ENCODE peak calls at places on chromosomes 12 and 14, in five cellular contexts. J is prostate gland, F is astrocyte, L is lower leg skin, H is kidney epithelial cell. Y is an unnamed sample.

GRCh38 chr12:128644664-128645296 is 179.0 kb downstream of the SLC15A4 start:
- DNase-seq in L (no peak), F (no peak), H (no peak), J (peak; percentile 7), Y (no peak)

GRCh38 chr12:3303410-3304136 is 187.4 kb upstream of the PRMT8 start:
- DNase-seq in H (no peak), L (no peak), J (no peak), F (no peak), Y (no peak)

GRCh38 chr14:91415794-91416743 is 1.6 kb downstream of the CCDC88C start:
- DNase-seq in L (no peak), H (peak; percentile 41), J (peak; percentile 41), F (no peak), Y (no peak)

GRCh38 chr12:44972746-44973421 is 78.0 kb downstream of the DBX2 start:
- DNase-seq in H (no peak), F (no peak), J (no peak), L (no peak), Y (peak; percentile 14)

GRCh38 chr14:54893151-54893760 is 9.4 kb downstream of the GCH1 start:
- DNase-seq in H (peak; percentile 38), J (no peak), L (no peak), F (peak; percentile 52), Y (peak; percentile 74)

GRCh38 chr14:33194551-33194950 is 255.9 kb downstream of the NPAS3 start:
- DNase-seq in J (no peak), H (no peak), L (no peak), F (peak; percentile 4), Y (no peak)

GRCh38 chr14:64218344-64219240 is 75.6 kb downstream of the ESR2 start:
- DNase-seq in F (no peak), H (peak; percentile 35), J (no peak), L (no peak), Y (peak; percentile 20)

GRCh38 chr12:93456077-93456476 is 11.2 kb upstream of the MRPL42 start:
- DNase-seq in J (no peak), L (no peak), H (no peak), F (no peak), Y (no peak)

GRCh38 chr12:52074006-52074405 is 4.2 kb downstream of the ATG101 start:
- DNase-seq in F (no peak), H (no peak), J (no peak), L (no peak), Y (peak; percentile 31)

GRCh38 chr12:11719678-11720099 is 70.2 kb downstream of the ETV6 start:
- DNase-seq in F (peak; percentile 97), J (no peak), H (peak; percentile 76), L (no peak), Y (peak; percentile 79)

GRCh38 chr12:82527165-82527780 is 159.4 kb upstream of the TMTC2 start:
- DNase-seq in J (peak; percentile 46), L (no peak), H (peak; percentile 19), F (peak; percentile 41), Y (peak; percentile 74)

GRCh38 chr12:28578361-28578760 is 388.1 kb downstream of the CCDC91 start:
- DNase-seq in J (no peak), H (no peak), F (no peak), L (no peak), Y (peak; percentile 36)

GRCh38 chr12:45208604-45209487 is 7.0 kb upstream of the ANO6 start:
- DNase-seq in F (peak; percentile 37), H (no peak), J (no peak), L (no peak), Y (peak; percentile 74)

GRCh38 chr12:45217846-45218245 is 2.0 kb downstream of the ANO6 start:
- DNase-seq in F (no peak), H (no peak), L (no peak), J (no peak), Y (peak; percentile 18)

GRCh38 chr12:51863921-51864700 is 15.6 kb upstream of the FIGNL2 start:
- DNase-seq in L (no peak), H (no peak), J (no peak), F (peak; percentile 27), Y (no peak)

GRCh38 chr12:22047495-22047894 is 1.5 kb downstream of the CMAS start:
- DNase-seq in H (no peak), L (no peak), F (no peak), J (no peak), Y (no peak)
- H3K4me3 ChIP-seq in H (no peak overlapping the region), L (no peak overlapping the region), F (no peak overlapping the region), J (peak overlapping the region; percentile 89), Y (peak overlapping the region; percentile 89)

GRCh38 chr14:97760050-97760449 is 962.9 kb downstream of the VRK1 start:
- DNase-seq in L (no peak), J (no peak), F (no peak), H (no peak), Y (no peak)
- TF ChIP-seq CTCF in L (no peak), J (no peak), F (no peak), H (no peak), Y (no peak)

GRCh38 chr12:58425481-58426392 is 484.4 kb downstream of the ATP23 start:
- DNase-seq in F (peak; percentile 95), J (peak; percentile 36), H (peak; percentile 96), L (no peak), Y (peak; percentile 93)
- H3K4me3 ChIP-seq in F (peak overlapping the region; percentile 6), J (no peak overlapping the region), H (no peak overlapping the region), L (no peak overlapping the region), Y (peak overlapping the region; percentile 45)

DNA sequence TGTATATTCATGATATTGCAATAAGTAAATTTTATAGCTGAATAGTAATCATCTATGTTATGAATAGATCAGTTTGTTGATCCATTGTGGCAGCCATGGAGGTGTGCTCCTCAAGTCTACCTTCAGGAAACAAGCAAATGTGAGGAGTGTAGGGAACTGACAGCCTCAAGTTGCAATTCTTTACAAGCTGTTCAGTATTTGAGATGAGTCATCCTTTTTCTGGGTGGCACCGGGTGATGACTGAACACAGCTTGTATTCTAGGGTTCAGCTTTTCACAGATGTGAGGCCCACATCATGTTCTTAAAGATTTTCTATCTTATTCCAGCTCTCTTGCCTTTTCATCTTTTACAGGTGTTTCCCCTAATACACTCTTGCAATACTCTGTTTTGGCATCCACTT is 452.4 kb downstream of the KCNH5 start:
- DNase-seq in F (peak; percentile 11), H (no peak), J (no peak), L (no peak), Y (no peak)
- TF ChIP-seq CTCF in F (no peak), H (no peak), J (no peak), L (no peak), Y (no peak)

Y was measured in fibroblast of the aortic adventitia.